ENCODE peak calls at places on chromosome 16, in seven cellular contexts. W is RWPE1; P is fibroblast of lung; R is NCI-H2081; M is amniotic stem cell; L is GM10248; B is stimulated activated naive CD4-positive, alpha-beta T cell. V is an unnamed sample.

GRCh38 chr16:67169642-67170167 is 633 bp upstream of the NOL3 start:
- DNase-seq in R (no peak), W (no peak), P (peak), M (no peak), B (no peak), L (no peak), V (peak)

GRCh38 chr16:85329059-85329812 is 217.0 kb upstream of the CIBAR2 start:
- DNase-seq in M (no peak), B (no peak), P (peak), W (peak), L (no peak), R (peak), V (no peak)

GRCh38 chr16:75566889-75567255 is 693 bp downstream of the GABARAPL2 start:
- DNase-seq in R (no peak), B (no peak), P (peak), W (peak), L (no peak), M (no peak), V (peak)

GRCh38 chr16:31088459-31089183 is at the start of gene PRSS53:
- DNase-seq in P (no peak), M (no peak), R (peak), W (no peak), L (no peak), B (no peak), V (no peak)

GRCh38 chr16:87541004-87541881 is 48.4 kb upstream of the ZCCHC14 start:
- DNase-seq in W (no peak), M (peak), R (no peak), P (peak), L (no peak), B (no peak), V (no peak)

GRCh38 chr16:4371481-4372314 is at the start of gene VASN:
- DNase-seq in B (peak), P (peak), M (no peak), L (peak), R (no peak), W (peak), V (peak)

GRCh38 chr16:73015612-73016487 is 32.1 kb downstream of the ZFHX3 start:
- DNase-seq in L (peak), M (no peak), W (peak), B (no peak), R (no peak), P (no peak), V (no peak)

GRCh38 chr16:74496054-74496453 is 74.8 kb upstream of the CLEC18B start:
- DNase-seq in L (no peak), R (no peak), W (no peak), M (no peak), P (no peak), B (no peak), V (no peak)

GRCh38 chr16:20729141-20729540 is 12.5 kb downstream of the THUMPD1 start:
- DNase-seq in M (no peak), B (no peak), P (no peak), W (no peak), L (no peak), R (no peak), V (no peak)

GRCh38 chr16:55003916-55004315 is 73.3 kb downstream of the IRX5 start:
- DNase-seq in L (no peak), M (no peak), P (no peak), R (no peak), B (no peak), W (no peak), V (no peak)

GRCh38 chr16:2858245-2859025 is 465 bp upstream of the PRSS22 start:
- DNase-seq in M (no peak), P (no peak), L (no peak), R (peak), B (no peak), W (peak), V (peak)

GRCh38 chr16:4266372-4266771 is 6.5 kb downstream of the TFAP4 start:
- DNase-seq in M (no peak), P (no peak), L (no peak), B (no peak), W (peak), R (peak), V (no peak)

GRCh38 chr16:79212114-79212791 is 388.3 kb downstream of the MAF start:
- DNase-seq in W (no peak), R (no peak), P (no peak), B (no peak), L (no peak), M (no peak), V (no peak)

GRCh38 chr16:17470002-17470870 is 524 bp downstream of the XYLT1 start:
- DNase-seq in P (no peak), B (no peak), M (no peak), L (peak), R (no peak), W (no peak), V (peak)

GRCh38 chr16:89275837-89276720 is 58.6 kb downstream of the ZNF778 start:
- DNase-seq in L (no peak), P (no peak), R (no peak), M (no peak), W (no peak), B (no peak), V (no peak)

GRCh38 chr16:88403794-88404581 is 21.2 kb downstream of the ZNF469 start:
- DNase-seq in L (no peak), W (no peak), M (no peak), R (no peak), B (no peak), P (peak), V (no peak)

GRCh38 chr16:86048882-86049585 is 150.1 kb downstream of the IRF8 start:
- DNase-seq in B (no peak), W (no peak), P (no peak), L (no peak), M (no peak), R (no peak), V (peak)

GRCh38 chr16:49547448-49547847 is 173.8 kb downstream of the C16orf78 start:
- DNase-seq in R (no peak), L (no peak), B (no peak), P (no peak), M (no peak), W (no peak), V (no peak)

GRCh38 chr16:87528690-87529579 is 36.1 kb upstream of the ZCCHC14 start:
- DNase-seq in B (no peak), P (no peak), W (no peak), M (no peak), L (no peak), R (no peak), V (no peak)

GRCh38 chr16:23504453-23505179 is 5.7 kb downstream of the GGA2 start:
- DNase-seq in W (peak), R (peak), M (no peak), L (peak), P (peak), B (no peak), V (peak)

GRCh38 chr16:13875614-13876284 is 44.2 kb upstream of the ERCC4 start:
- DNase-seq in W (no peak), B (no peak), P (no peak), M (no peak), L (no peak), R (no peak), V (no peak)

GRCh38 chr16:73049051-73049910 is 1.4 kb upstream of the ZFHX3 start:
- DNase-seq in W (no peak), M (no peak), R (no peak), P (no peak), B (no peak), L (no peak), V (no peak)

GRCh38 chr16:77434365-77435239 is at the start of gene ADAMTS18:
- DNase-seq in M (no peak), B (no peak), P (no peak), W (no peak), L (no peak), R (no peak), V (no peak)

GRCh38 chr16:65117701-65118448 is 4.0 kb downstream of the CDH11 start:
- DNase-seq in W (peak), M (peak), R (peak), P (peak), B (no peak), L (peak), V (peak)

GRCh38 chr16:31477220-31478216 is 5.4 kb upstream of the SLC5A2 start:
- DNase-seq in W (no peak), R (no peak), P (no peak), L (peak), M (no peak), B (no peak), V (peak)

GRCh38 chr16:84406006-84406963 is 37.9 kb downstream of the ATP2C2 start:
- DNase-seq in W (no peak), B (no peak), L (no peak), R (no peak), P (no peak), M (no peak), V (no peak)

GRCh38 chr16:48829361-48829760 is 219.4 kb upstream of the N4BP1 start:
- DNase-seq in M (no peak), L (no peak), P (no peak), B (no peak), W (no peak), R (no peak), V (no peak)

GRCh38 chr16:785563-786535 is 2.3 kb downstream of the RPUSD1 start:
- DNase-seq in B (peak), P (peak), R (no peak), L (peak), W (peak), M (peak), V (peak)

GRCh38 chr16:49330562-49331201 is 42.9 kb upstream of the C16orf78 start:
- DNase-seq in W (no peak), P (no peak), B (no peak), R (no peak), L (no peak), M (no peak), V (no peak)

GRCh38 chr16:30741461-30741914 is 6.7 kb upstream of the PHKG2 start:
- DNase-seq in P (peak), B (no peak), R (no peak), L (no peak), W (peak), M (peak), V (no peak)

V was measured in activated CD4-positive, alpha-beta memory T cell treated with anti-CD3 and anti-CD28 coated beads for 36 hours.